ENCODE peak calls at places on chromosomes 4 and X, in seven cellular contexts. H is iPS DF 6.9, C is neuronal stem cell, P is ovary, I is mammary epithelial cell, Z is fibroblast of lung, R is HAP-1. X is an unnamed sample.

GRCh38 chr4:88967883-88968316 is 89.1 kb downstream of the FAM13A start:
- DNase-seq in C (no peak), P (no peak), I (no peak), H (no peak), Z (no peak), R (no peak), X (no peak)

GRCh38 chr4:186204103-186204559 is 12.8 kb downstream of the CYP4V2 start:
- DNase-seq in I (no peak), P (no peak), R (no peak), H (no peak), C (no peak), Z (peak; percentile 32), X (peak; percentile 42)

GRCh38 chr4:787561-787981 is 38.4 kb downstream of the CPLX1 start:
- DNase-seq in H (no peak), C (no peak), R (no peak), P (no peak), I (no peak), Z (no peak), X (no peak)

GRCh38 chrX:3712870-3713224 is 602 bp downstream of the PRKX start:
- DNase-seq in Z (no peak), C (no peak), H (no peak), R (peak; percentile 43), I (no peak), P (no peak), X (no peak)

GRCh38 chr4:123547167-123547817 is 150.7 kb downstream of the SPRY1 start:
- DNase-seq in C (no peak), Z (no peak), I (peak; percentile 56), P (no peak), R (no peak), H (peak; percentile 85), X (no peak)

GRCh38 chrX:6004529-6004928 is 224.1 kb downstream of the NLGN4X start:
- DNase-seq in Z (no peak), R (no peak), P (no peak), I (no peak), C (no peak), H (no peak), X (no peak)

GRCh38 chrX:124455966-124456365 is 109.6 kb downstream of the SH2D1A start:
- DNase-seq in H (no peak), C (no peak), P (no peak), I (no peak), R (peak; percentile 25), Z (no peak), X (no peak)

GRCh38 chr4:87087015-87087920 is 133.2 kb downstream of the KLHL8 start:
- DNase-seq in Z (no peak), H (no peak), I (no peak), P (no peak), R (no peak), C (no peak), X (no peak)

GRCh38 chr4:122764808-122765189 is 32.3 kb downstream of the BBS12 start:
- DNase-seq in Z (peak; percentile 87), H (no peak), P (no peak), I (peak; percentile 67), R (no peak), C (no peak), X (no peak)

GRCh38 chrX:13092455-13092941 is 48.1 kb upstream of the FAM9C start:
- DNase-seq in H (no peak), I (no peak), R (no peak), C (no peak), Z (no peak), P (no peak), X (no peak)

GRCh38 chrX:39677987-39678840 is 419.5 kb downstream of the BCOR start:
- DNase-seq in P (no peak), Z (peak; percentile 15), H (no peak), C (no peak), R (no peak), I (no peak), X (no peak)

GRCh38 chr4:16079046-16079445 is 4.8 kb downstream of the PROM1 start:
- DNase-seq in H (no peak), R (no peak), I (peak; percentile 77), Z (peak; percentile 38), P (no peak), C (no peak), X (peak; percentile 88)

GRCh38 chr4:84733343-84734033 is 150.6 kb downstream of the CDS1 start:
- DNase-seq in Z (no peak), I (no peak), H (no peak), C (no peak), P (no peak), R (no peak), X (no peak)

GRCh38 chr4:157221426-157221894 is 932 bp downstream of the GRIA2 start:
- DNase-seq in C (no peak), R (no peak), H (no peak), P (no peak), Z (peak; percentile 1), I (no peak), X (no peak)

GRCh38 chr4:183758006-183758734 is 99.1 kb downstream of the TRAPPC11 start:
- DNase-seq in R (peak; percentile 20), I (no peak), H (peak; percentile 47), P (peak; percentile 61), Z (no peak), C (peak; percentile 23), X (no peak)

GRCh38 chrX:98338544-98338943 is 1454.8 kb downstream of the RPA4 start:
- DNase-seq in Z (peak; percentile 3), I (no peak), C (no peak), P (no peak), R (no peak), H (no peak), X (no peak)

GRCh38 chrX:29478336-29479069 is 736.9 kb upstream of the MAGEB2 start:
- DNase-seq in I (peak; percentile 19), R (peak; percentile 74), H (peak; percentile 18), C (peak; percentile 4), Z (peak; percentile 13), P (no peak), X (peak; percentile 58)

GRCh38 chr4:112082954-112083586 is 62.2 kb upstream of the FAM241A start:
- DNase-seq in C (no peak), R (no peak), I (peak; percentile 94), H (no peak), Z (peak; percentile 94), P (no peak), X (peak; percentile 15)

GRCh38 chr4:6658635-6659075 is 18.2 kb downstream of the MRFAP1 start:
- DNase-seq in R (no peak), C (no peak), P (peak; percentile 76), I (peak; percentile 35), H (no peak), Z (peak; percentile 55), X (no peak)

GRCh38 chrX:9133426-9133825 is 99.5 kb upstream of the FAM9B start:
- DNase-seq in C (no peak), Z (peak; percentile 73), R (no peak), H (no peak), P (no peak), I (no peak), X (no peak)

GRCh38 chr4:74109116-74109791 is 10.3 kb upstream of the CXCL2 start:
- DNase-seq in H (no peak), R (peak; percentile 32), I (peak; percentile 98), C (no peak), P (no peak), Z (peak; percentile 97), X (peak; percentile 86)

DNA sequence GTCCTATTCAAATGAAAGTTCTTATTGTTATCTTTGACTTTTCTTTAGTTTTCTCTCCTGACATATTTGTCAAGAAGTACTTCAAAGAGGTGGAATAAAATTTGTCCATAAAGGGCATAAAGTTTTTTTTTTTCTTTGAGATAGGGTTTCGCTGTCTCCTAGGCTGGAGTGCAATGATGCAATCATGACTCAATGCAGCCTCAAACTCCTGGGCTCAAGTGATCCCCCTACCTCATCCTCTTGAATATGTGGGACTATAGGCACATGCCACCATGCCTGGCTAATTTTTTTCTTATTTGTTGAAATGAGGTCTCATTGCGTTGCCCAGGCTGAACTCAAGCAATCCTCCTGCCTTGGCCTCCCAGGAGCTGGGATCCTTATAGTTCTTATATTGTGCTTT is 11.4 kb downstream of the POLR2B start:
- DNase-seq in R (no peak), C (no peak), I (no peak), P (no peak), H (no peak), Z (peak; percentile 68), X (no peak)
- H3K36me3 ChIP-seq in R (peaks cover 85% of the 10 kb centered on the region), C (peaks cover 96% of the 10 kb centered on the region), I (peaks cover 49% of the 10 kb centered on the region), P (no peaks in the 10 kb centered on the region), H (peaks cover 13% of the 10 kb centered on the region), Z (peaks cover 8% of the 10 kb centered on the region), X (peaks cover 82% of the 10 kb centered on the region)

GRCh38 chr4:55096045-55096444 is 29.4 kb downstream of the KDR start:
- DNase-seq in R (no peak), P (no peak), C (no peak), H (no peak), I (no peak), Z (no peak), X (no peak)
- H3K36me3 ChIP-seq in R (no peaks in the 10 kb centered on the region), P (no peaks in the 10 kb centered on the region), C (peaks cover 68% of the 10 kb centered on the region), H (peaks cover 43% of the 10 kb centered on the region), I (no peaks in the 10 kb centered on the region), Z (no peaks in the 10 kb centered on the region), X (no peaks in the 10 kb centered on the region)

DNA sequence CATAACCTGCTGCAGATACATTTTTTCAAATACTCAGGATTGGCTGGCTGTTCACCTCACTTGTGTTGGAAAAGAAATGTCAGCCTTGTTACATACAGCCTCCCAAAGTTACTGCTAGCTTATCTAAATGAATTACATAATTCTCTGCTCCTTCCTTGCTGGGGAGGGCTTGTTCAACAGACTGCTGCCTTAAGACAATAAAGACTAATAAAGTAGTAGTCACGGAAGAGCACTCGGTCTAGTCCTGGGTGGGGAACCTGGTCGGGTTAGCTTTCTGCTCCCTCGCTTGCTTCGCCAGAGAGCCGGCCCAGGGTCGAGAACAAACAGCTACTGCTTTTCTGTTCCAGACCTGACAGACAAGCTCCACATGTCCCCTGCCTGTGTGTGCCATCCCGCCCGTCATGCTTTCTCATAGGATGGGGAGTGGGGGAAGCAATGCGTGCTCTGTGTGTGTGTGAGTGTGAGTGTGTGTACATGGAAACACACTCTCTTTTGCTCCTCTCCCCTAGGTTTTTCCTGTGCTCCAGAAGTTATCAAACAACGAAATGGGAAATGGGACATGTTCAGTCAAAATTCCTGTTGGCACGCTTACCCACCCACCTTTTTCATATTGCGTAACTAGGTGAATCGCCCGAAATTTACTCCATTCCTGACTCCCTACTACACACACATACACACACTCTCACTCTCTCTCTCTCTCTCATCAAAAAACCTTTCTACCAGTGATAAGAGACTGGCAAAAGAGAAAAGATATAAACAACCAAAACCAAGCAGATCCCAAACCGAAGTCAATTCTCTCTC is 1.4 kb downstream of the NPY1R start:
- DNase-seq in H (no peak), Z (no peak), R (no peak), C (no peak), P (no peak), I (no peak), X (no peak)
- H3K36me3 ChIP-seq in H (no peaks in the 10 kb centered on the region), Z (no peaks in the 10 kb centered on the region), R (no peaks in the 10 kb centered on the region), C (no peaks in the 10 kb centered on the region), P (no peaks in the 10 kb centered on the region), I (no peaks in the 10 kb centered on the region), X (no peaks in the 10 kb centered on the region)

GRCh38 chrX:150700107-150700506 is 6.9 kb downstream of the MTMR1 start:
- DNase-seq in C (no peak), R (no peak), I (no peak), P (no peak), H (no peak), Z (no peak), X (no peak)
- H3K36me3 ChIP-seq in C (peaks cover 9% of the 10 kb centered on the region), R (no peaks in the 10 kb centered on the region), I (no peaks in the 10 kb centered on the region), P (no peaks in the 10 kb centered on the region), H (no peaks in the 10 kb centered on the region), Z (no peaks in the 10 kb centered on the region), X (peaks cover 2% of the 10 kb centered on the region)

DNA sequence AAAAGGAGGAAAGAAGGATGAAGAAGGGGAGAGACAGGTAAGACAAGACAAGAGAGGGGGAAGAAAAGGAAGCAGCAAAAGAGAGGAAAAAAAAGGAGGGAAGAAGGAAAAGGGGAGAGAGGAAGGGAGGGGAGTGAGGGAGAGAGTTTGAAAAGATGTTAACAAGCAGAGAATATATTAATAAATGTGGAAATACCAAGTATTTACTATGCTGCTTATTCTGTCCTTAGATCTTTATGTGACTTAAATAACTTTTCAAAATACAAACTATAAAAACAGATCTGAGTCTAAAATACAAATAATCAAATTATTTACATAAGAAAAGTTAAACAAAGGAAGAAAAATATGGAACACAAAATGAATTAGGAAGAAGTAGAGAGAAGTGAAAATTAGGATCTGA is 18.4 kb upstream of the COX18 start:
- DNase-seq in I (no peak), R (no peak), Z (no peak), P (no peak), H (no peak), C (no peak), X (no peak)
- H3K36me3 ChIP-seq in I (peaks cover 18% of the 10 kb centered on the region), R (peaks cover 48% of the 10 kb centered on the region), Z (peaks cover 7% of the 10 kb centered on the region), P (no peaks in the 10 kb centered on the region), H (peaks cover 14% of the 10 kb centered on the region), C (peaks cover 97% of the 10 kb centered on the region), X (peaks cover 75% of the 10 kb centered on the region)